ENCODE peak calls at places on chromosomes 2 and 18, in five cellular contexts. P is cardiac fibroblast, D is WTC11, C is H9, B is heart left ventricle. G is an unnamed sample.

GRCh38 chr2:236085647-236086046 is 82.5 kb downstream of the GBX2 start:
- DNase-seq in P (no peak), D (no peak), C (peak; percentile 54), B (no peak), G (no peak)

GRCh38 chr2:160085662-160086061 is 23.2 kb upstream of the PLA2R1 start:
- DNase-seq in P (no peak), D (no peak), C (no peak), B (no peak), G (no peak)

GRCh38 chr18:69636529-69637301 is 236.0 kb downstream of the DOK6 start:
- DNase-seq in P (no peak), D (peak; percentile 56), C (peak; percentile 47), B (no peak), G (no peak)

GRCh38 chr18:58611471-58612131 is 17.3 kb downstream of the ALPK2 start:
- DNase-seq in P (peak; percentile 20), D (peak; percentile 65), C (peak; percentile 61), B (no peak), G (peak; percentile 30)

GRCh38 chr2:96771792-96772618 is 11.3 kb downstream of the CNNM4 start:
- DNase-seq in P (no peak), D (no peak), C (no peak), B (no peak), G (no peak)

GRCh38 chr2:128626758-128627515 is 308.3 kb upstream of the HS6ST1 start:
- DNase-seq in P (no peak), D (no peak), C (no peak), B (no peak), G (no peak)

GRCh38 chr2:10717630-10718029 is 3.8 kb upstream of the ATP6V1C2 start:
- DNase-seq in P (peak; percentile 77), D (no peak), C (no peak), B (no peak), G (no peak)

GRCh38 chr2:150404147-150404546 is 83.3 kb downstream of the RND3 start:
- DNase-seq in P (no peak), D (no peak), C (no peak), B (no peak), G (no peak)

GRCh38 chr2:165791811-165792454 is 2.1 kb downstream of the GALNT3 start:
- DNase-seq in P (no peak), D (no peak), C (no peak), B (no peak), G (no peak)

GRCh38 chr2:218289639-218290315 is 2.5 kb downstream of the TMBIM1 start:
- DNase-seq in P (peak; percentile 74), D (no peak), C (no peak), B (no peak), G (no peak)

GRCh38 chr2:210586381-210586780 is 30.0 kb downstream of the CPS1 start:
- DNase-seq in P (peak; percentile 25), D (no peak), C (no peak), B (no peak), G (no peak)

GRCh38 chr2:12579018-12579417 is 137.7 kb upstream of the TRIB2 start:
- DNase-seq in P (no peak), D (no peak), C (no peak), B (no peak), G (no peak)

GRCh38 chr2:68926782-68927181 is 25.9 kb downstream of the GKN2 start:
- DNase-seq in P (no peak), D (no peak), C (no peak), B (no peak), G (no peak)

GRCh38 chr18:46411862-46412690 is 244.9 kb downstream of the LOXHD1 start:
- DNase-seq in P (peak; percentile 44), D (no peak), C (peak; percentile 41), B (peak; percentile 58), G (no peak)

GRCh38 chr18:3411854-3412268 is 38.1 kb upstream of the TGIF1 start:
- DNase-seq in P (peak; percentile 19), D (peak; percentile 38), C (peak; percentile 45), B (peak; percentile 21), G (no peak)

GRCh38 chr18:75130591-75131274 is 78.2 kb downstream of the PTGR3 start:
- DNase-seq in P (peak; percentile 18), D (no peak), C (no peak), B (no peak), G (no peak)
- TF ChIP-seq CTCF in P (no peak), D (no peak), C (no peak), B (peak; percentile 36), G (no peak)

DNA sequence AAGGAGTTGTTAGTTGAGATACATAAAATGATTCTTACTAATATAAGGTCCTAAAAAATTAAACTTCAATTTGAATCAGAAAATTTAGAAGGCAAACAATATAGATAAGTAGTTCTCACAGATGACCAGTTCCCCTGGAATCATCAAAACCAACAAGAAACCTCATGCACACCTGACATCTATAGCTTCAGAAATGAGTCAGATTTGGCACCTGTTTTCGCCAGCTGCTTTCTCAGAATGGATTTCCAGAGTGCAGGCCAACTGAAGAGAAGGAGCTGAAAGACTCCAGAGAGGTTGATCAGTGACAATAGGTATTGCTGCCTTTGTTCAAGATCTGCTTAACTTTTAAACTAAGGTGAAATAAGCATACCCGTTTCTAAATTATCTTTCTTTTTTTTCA is 192.4 kb downstream of the RDH14 start:
- DNase-seq in P (no peak), D (no peak), C (no peak), B (no peak), G (no peak)
- TF ChIP-seq CTCF in P (no peak), D (no peak), C (no peak), B (no peak), G (no peak)

GRCh38 chr18:43559507-43559906 is 282.2 kb upstream of the SYT4 start:
- DNase-seq in P (no peak), D (no peak), C (no peak), B (no peak), G (no peak)

DNA sequence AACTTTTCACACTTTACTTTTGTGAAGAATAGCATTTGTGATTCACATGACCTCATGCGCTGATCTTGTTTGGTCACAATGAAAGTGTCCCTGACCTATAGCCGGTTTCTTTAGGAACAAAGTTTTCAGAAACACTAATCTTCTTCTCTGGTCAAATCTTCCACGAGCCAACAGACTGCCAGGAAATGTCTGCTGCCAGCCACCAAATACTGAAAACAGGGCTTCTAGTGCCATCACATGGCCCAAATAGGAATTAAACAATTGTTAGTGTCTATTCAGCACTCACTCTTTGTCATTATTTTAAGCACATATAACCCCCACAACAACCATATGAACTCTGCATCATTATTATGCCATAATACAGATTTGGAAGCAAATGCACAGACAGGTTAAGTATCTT is 286.5 kb upstream of the SYT4 start:
- DNase-seq in P (peak; percentile 66), D (no peak), C (peak; percentile 38), B (no peak), G (peak; percentile 26)
- TF ChIP-seq CTCF in P (peak; percentile 40), D (peak; percentile 33), C (peak; percentile 79), B (peak; percentile 58), G (peak; percentile 58)

DNA sequence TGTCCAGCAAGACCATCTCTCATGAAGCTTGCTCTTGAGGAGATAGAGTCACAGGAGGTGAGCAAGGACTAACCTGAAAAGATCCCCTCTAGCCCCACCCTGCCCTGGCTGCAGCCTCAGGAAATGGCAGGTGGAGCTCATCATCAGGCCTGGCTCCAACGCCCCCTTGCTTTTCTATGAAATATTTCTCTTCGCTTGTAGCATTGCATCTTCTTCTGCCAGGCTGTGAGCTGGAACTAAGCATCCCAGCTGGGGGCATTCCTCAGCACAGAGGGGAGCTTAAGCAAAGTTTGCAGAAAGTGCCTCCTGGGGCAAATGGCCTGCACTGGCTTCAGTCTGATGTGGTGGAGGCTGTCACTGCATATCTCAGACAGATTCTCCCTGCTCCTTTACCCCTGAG is 90.1 kb upstream of the LGALSL start:
- DNase-seq in P (no peak), D (peak; percentile 23), C (peak; percentile 51), B (no peak), G (no peak)
- TF ChIP-seq CTCF in P (no peak), D (no peak), C (no peak), B (no peak), G (no peak)

GRCh38 chr18:56353676-56354260 is 284.6 kb downstream of the TXNL1 start:
- DNase-seq in P (no peak), D (no peak), C (no peak), B (no peak), G (no peak)

DNA sequence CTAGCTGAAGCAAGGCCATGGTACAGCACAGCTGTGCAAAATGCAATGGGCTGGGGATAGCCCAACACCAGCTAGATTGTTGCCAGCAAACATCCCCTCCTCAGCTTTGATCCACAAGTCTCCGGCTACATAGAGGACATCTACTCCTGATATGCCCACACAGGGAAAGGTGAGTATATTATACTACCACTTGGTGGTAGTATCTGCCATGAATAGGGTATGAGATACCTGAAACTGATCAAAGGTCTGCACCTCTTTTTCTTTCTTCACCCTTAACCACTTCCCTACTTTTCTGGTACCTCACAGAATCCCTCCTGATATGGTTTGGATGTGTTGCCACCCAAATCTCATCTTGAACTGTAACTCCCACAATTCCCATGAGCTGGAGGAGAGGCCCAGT is 279.8 kb downstream of the TXNL1 start:
- DNase-seq in P (no peak), D (no peak), C (no peak), B (no peak), G (no peak)
- TF ChIP-seq CTCF in P (no peak), D (no peak), C (peak; percentile 57), B (no peak), G (no peak)

GRCh38 chr2:156553714-156554442 is 117.7 kb downstream of the GPD2 start:
- DNase-seq in P (no peak), D (no peak), C (no peak), B (no peak), G (no peak)
- TF ChIP-seq CTCF in P (no peak), D (no peak), C (no peak), B (no peak), G (no peak)

DNA sequence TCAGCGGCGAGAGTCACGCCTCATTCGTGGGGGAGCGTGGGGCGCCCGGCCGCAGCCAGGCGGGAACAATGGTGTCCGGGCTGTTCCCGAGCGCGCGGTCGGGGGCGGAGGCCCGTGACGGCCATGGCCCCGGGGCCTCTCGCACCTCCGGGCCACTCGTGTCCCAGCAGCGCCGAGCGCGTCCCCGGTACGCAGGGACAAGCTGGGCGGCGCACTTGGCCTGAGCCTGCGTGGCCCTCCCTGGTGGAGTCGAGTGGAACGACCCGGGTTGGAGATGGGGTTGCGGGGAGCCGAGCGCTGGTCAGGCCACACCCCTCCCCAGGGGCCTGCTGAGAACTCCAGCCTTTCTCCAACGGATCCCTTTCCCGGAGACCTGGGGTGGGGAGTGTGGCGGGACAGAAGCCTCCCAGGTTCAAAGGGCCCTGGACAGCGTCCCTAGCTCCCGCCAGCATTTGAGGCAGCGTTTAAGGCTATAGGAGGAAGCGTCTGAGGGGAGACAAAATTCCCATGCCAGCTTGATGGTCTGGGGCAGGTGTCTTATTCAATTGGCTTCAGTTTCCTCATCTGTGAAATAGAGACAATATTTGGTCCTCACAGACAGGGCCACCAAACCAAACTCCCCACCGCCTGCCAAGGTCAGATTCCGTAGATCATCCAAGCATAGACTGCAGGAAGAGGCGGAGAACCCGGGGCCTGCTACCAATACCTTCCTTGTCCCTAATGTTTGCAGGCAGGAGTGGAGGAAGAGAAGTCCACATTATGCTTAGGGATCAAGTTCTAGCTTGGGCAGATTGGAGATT is 545 bp downstream of the CNDP2 start:
- DNase-seq in P (peak; percentile 59), D (peak; percentile 59), C (peak; percentile 58), B (peak; percentile 65), G (peak; percentile 71)
- TF ChIP-seq CTCF in P (peak; percentile 15), D (no peak), C (peak; percentile 31), B (peak; percentile 19), G (no peak)

GRCh38 chr18:45341454-45341853 is 273.8 kb upstream of the SLC14A2 start:
- DNase-seq in P (no peak), D (no peak), C (no peak), B (no peak), G (no peak)
- TF ChIP-seq CTCF in P (no peak), D (no peak), C (peak; percentile 51), B (no peak), G (no peak)